ENCODE peak calls at places on chromosomes 11 and 22, in seven cellular contexts. O is fibroblast of villous mesenchyme; J is colonic mucosa; P is neural crest cell; Z is activated T-cell treated with anti-CD3 and anti-CD28 coated beads for 24 hours; T is fibroblast of mammary gland; Y is central memory CD4-positive, alpha-beta T cell. K is an unnamed sample.

GRCh38 chr11:19524171-19524671 is 188.4 kb upstream of the NAV2 start:
- DNase-seq in Z (no peak), T (peak), P (no peak), Y (no peak), O (peak), J (no peak), K (no peak)

GRCh38 chr11:33329705-33330329 is 72.6 kb downstream of the HIPK3 start:
- DNase-seq in O (peak), T (peak), Z (peak), Y (peak), P (peak), J (peak), K (peak)

GRCh38 chr11:36411202-36411640 is 98.9 kb downstream of the TRAF6 start:
- DNase-seq in O (no peak), J (peak), Z (no peak), T (no peak), Y (no peak), P (no peak), K (no peak)

GRCh38 chr11:65430406-65431217 is 8.0 kb downstream of the NEAT1 start:
- DNase-seq in O (peak), Y (peak), T (peak), J (no peak), P (no peak), Z (no peak), K (peak)

GRCh38 chr11:76048763-76049162 is 157.5 kb downstream of the WNT11 start:
- DNase-seq in T (peak), O (no peak), Z (no peak), J (no peak), Y (no peak), P (no peak), K (no peak)

GRCh38 chr11:2553886-2554285 is 109.1 kb downstream of the KCNQ1 start:
- DNase-seq in Y (no peak), T (no peak), P (no peak), J (no peak), O (no peak), Z (no peak), K (no peak)

GRCh38 chr11:105609832-105610781 is at the start of gene GRIA4:
- DNase-seq in T (peak), J (peak), P (peak), Y (no peak), Z (no peak), O (peak), K (peak)

GRCh38 chr11:1208361-1209261 is 14.3 kb upstream of the MUC5B start:
- DNase-seq in T (no peak), O (no peak), Z (no peak), P (no peak), J (no peak), Y (no peak), K (no peak)

GRCh38 chr11:3000032-3000961 is 8.2 kb upstream of the NAP1L4 start:
- DNase-seq in P (no peak), J (no peak), Z (no peak), O (peak), Y (no peak), T (peak), K (peak)

GRCh38 chr11:112542479-112542878 is 281.8 kb upstream of the PLET1 start:
- DNase-seq in J (no peak), O (no peak), T (no peak), Y (no peak), Z (no peak), P (no peak), K (no peak)

GRCh38 chr11:107702723-107703122 is 9.1 kb downstream of the SLN start:
- DNase-seq in J (no peak), Z (no peak), T (no peak), O (peak), P (no peak), Y (no peak), K (peak)

GRCh38 chr22:45009881-45010531 is at the start of gene PHF21B:
- DNase-seq in T (peak), P (peak), Y (no peak), O (peak), J (peak), Z (peak), K (peak)

GRCh38 chr22:49969751-49970527 is 9.4 kb downstream of the PIM3 start:
- DNase-seq in P (peak), Y (no peak), Z (no peak), O (no peak), T (no peak), J (peak), K (no peak)

GRCh38 chr11:28133146-28133545 is 25.0 kb downstream of the METTL15 start:
- DNase-seq in P (no peak), T (peak), O (no peak), Z (no peak), J (no peak), Y (no peak), K (peak)

GRCh38 chr11:1473786-1474185 is 12.8 kb downstream of the MOB2 start:
- DNase-seq in P (no peak), J (no peak), Z (no peak), O (no peak), T (no peak), Y (no peak), K (no peak)

GRCh38 chr22:44026630-44027511 is 2.8 kb downstream of the PARVB start:
- DNase-seq in Z (peak), Y (peak), P (no peak), T (peak), O (peak), J (peak), K (peak)

GRCh38 chr11:78449866-78450265 is 32.2 kb upstream of the GAB2 start:
- DNase-seq in J (no peak), T (peak), Y (no peak), P (no peak), Z (no peak), O (no peak), K (peak)

GRCh38 chr11:129268371-129268770 is 76.2 kb upstream of the ARHGAP32 start:
- DNase-seq in J (no peak), Z (no peak), O (no peak), P (no peak), Y (no peak), T (no peak), K (no peak)

GRCh38 chr11:93020248-93021088 is 51.0 kb downstream of the MTNR1B start:
- DNase-seq in Z (no peak), T (peak), Y (no peak), O (peak), P (no peak), J (no peak), K (peak)

GRCh38 chr11:130498181-130498580 is 49.7 kb downstream of the ADAMTS15 start:
- DNase-seq in Y (no peak), T (no peak), O (no peak), Z (no peak), J (no peak), P (no peak), K (no peak)

GRCh38 chr22:23281053-23281405 is 100.7 kb downstream of the BCR start:
- DNase-seq in Y (no peak), O (no peak), J (no peak), T (no peak), P (no peak), Z (no peak), K (no peak)

GRCh38 chr11:61114913-61115312 is 12.6 kb downstream of the CD5 start:
- DNase-seq in O (no peak), J (no peak), Z (no peak), Y (no peak), T (no peak), P (no peak), K (no peak)

GRCh38 chr22:46528121-46528610 is 9.3 kb downstream of the CELSR1 start:
- DNase-seq in Y (no peak), O (peak), J (peak), P (no peak), Z (no peak), T (no peak), K (no peak)

GRCh38 chr11:35163707-35164496 is 24.9 kb downstream of the CD44 start:
- DNase-seq in P (no peak), T (no peak), Z (no peak), Y (peak), O (no peak), J (no peak), K (no peak)

GRCh38 chr22:41469218-41469851 is 418 bp downstream of the ACO2 start:
- DNase-seq in J (peak), T (peak), Z (no peak), Y (no peak), O (no peak), P (no peak), K (no peak)

GRCh38 chr22:36156515-36157419 is 3.8 kb downstream of the APOL3 start:
- DNase-seq in Y (peak), O (peak), P (no peak), Z (peak), T (peak), J (peak), K (peak)

GRCh38 chr11:46745995-46746394 is 27.0 kb downstream of the F2 start:
- DNase-seq in T (no peak), J (no peak), O (no peak), Y (no peak), P (no peak), Z (no peak), K (no peak)

GRCh38 chr22:43860126-43860525 is 2.2 kb downstream of the SULT4A1 start:
- DNase-seq in O (no peak), T (no peak), J (no peak), Z (no peak), Y (no peak), P (no peak), K (no peak)

GRCh38 chr22:44088976-44089570 is 65.0 kb downstream of the PARVB start:
- DNase-seq in T (peak), Z (no peak), Y (no peak), J (no peak), P (no peak), O (no peak), K (peak)

GRCh38 chr22:27996529-27996925 is 77.5 kb upstream of the PITPNB start:
- DNase-seq in O (no peak), Z (no peak), P (no peak), Y (no peak), T (no peak), J (no peak), K (no peak)

K was measured in GM23248.